ENCODE peak calls at places on chromosomes 13 and 19, in ten cellular contexts. U, E, M, H, I, P, X, V, K and F are unnamed samples.

GRCh38 chr19:15248648-15249559 is 16.7 kb upstream of the EPHX3 start:
- DNase-seq in K (peak), P (peak), M (peak), H (peak), V (peak), U (no peak), I (no peak), X (no peak), E (peak), F (peak)

GRCh38 chr19:33374406-33374703 is 846 bp downstream of the CEBPG start:
- DNase-seq in M (no peak), H (peak), E (no peak), K (peak), V (no peak), U (no peak), I (peak), X (no peak), P (no peak), F (peak)

GRCh38 chr19:6021878-6022569 is 44.1 kb upstream of the RANBP3 start:
- DNase-seq in I (peak), X (peak), K (peak), V (peak), H (peak), E (peak), M (peak), P (peak), U (peak), F (peak)

GRCh38 chr19:53311897-53312296 is 21.7 kb upstream of the ZNF845 start:
- DNase-seq in V (no peak), I (no peak), K (no peak), X (no peak), E (no peak), P (no peak), U (no peak), H (no peak), M (no peak), F (no peak)

GRCh38 chr13:34179481-34179880 is 361.5 kb downstream of the RFC3 start:
- DNase-seq in P (peak), E (no peak), H (no peak), X (peak), I (peak), K (peak), V (no peak), M (no peak), U (no peak), F (no peak)

GRCh38 chr13:73677041-73677589 is 457.1 kb downstream of the KLF12 start:
- DNase-seq in X (no peak), U (no peak), H (peak), P (peak), E (peak), I (peak), M (peak), V (peak), K (peak), F (peak)

GRCh38 chr13:95641961-95642621 is 2.4 kb downstream of the DZIP1 start:
- DNase-seq in U (no peak), E (peak), X (peak), V (peak), P (no peak), K (peak), M (no peak), I (no peak), H (peak), F (peak)

GRCh38 chr19:17058236-17058635 is 17.0 kb downstream of the HAUS8 start:
- DNase-seq in V (no peak), I (no peak), E (no peak), H (peak), K (no peak), P (peak), M (no peak), X (no peak), U (no peak), F (peak)

GRCh38 chr19:3115916-3116602 is 19.8 kb upstream of the GNA15 start:
- DNase-seq in X (peak), M (peak), P (no peak), K (peak), H (no peak), I (no peak), E (no peak), U (no peak), V (no peak), F (peak)

GRCh38 chr19:48900477-48901452 is 653 bp downstream of the NUCB1 start:
- DNase-seq in E (peak), K (peak), V (no peak), I (no peak), M (no peak), U (no peak), P (peak), H (peak), X (peak), F (peak)

GRCh38 chr13:43023244-43023931 is at the start of gene DNAJC15:
- DNase-seq in X (peak), H (peak), V (peak), E (peak), M (no peak), P (peak), K (peak), I (no peak), U (peak), F (no peak)

GRCh38 chr19:6412111-6412999 is 12.3 kb downstream of the KHSRP start:
- DNase-seq in H (peak), E (no peak), V (peak), I (no peak), M (no peak), U (peak), P (peak), X (peak), K (peak), F (no peak)

GRCh38 chr19:1291761-1292418 is 6.2 kb downstream of the EFNA2 start:
- DNase-seq in X (no peak), U (no peak), K (no peak), E (no peak), I (no peak), M (no peak), V (no peak), P (no peak), H (no peak), F (no peak)

GRCh38 chr13:112783946-112784500 is 94.2 kb downstream of the ATP11A start:
- DNase-seq in M (no peak), P (no peak), I (no peak), E (no peak), K (no peak), U (no peak), H (no peak), V (no peak), X (peak), F (no peak)

GRCh38 chr19:12785431-12786011 is 5.8 kb upstream of the JUNB start:
- DNase-seq in E (no peak), M (no peak), H (no peak), P (no peak), K (no peak), U (no peak), I (no peak), V (no peak), X (peak), F (no peak)

GRCh38 chr19:23403024-23403423 is 7.8 kb upstream of the ZNF91 start:
- DNase-seq in K (no peak), P (no peak), V (no peak), H (no peak), U (no peak), E (no peak), I (no peak), M (no peak), X (no peak), F (no peak)

GRCh38 chr13:47826481-47826880 is 174.6 kb downstream of the SUCLA2 start:
- DNase-seq in I (no peak), X (no peak), U (no peak), P (peak), H (no peak), E (no peak), K (peak), V (peak), M (no peak), F (no peak)

GRCh38 chr13:98768522-98768921 is 16.1 kb upstream of the SLC15A1 start:
- DNase-seq in E (no peak), P (no peak), U (no peak), V (no peak), X (no peak), I (no peak), K (no peak), H (peak), M (no peak), F (no peak)

GRCh38 chr13:101454767-101455166 is 2.3 kb downstream of the ITGBL1 start:
- DNase-seq in V (no peak), P (peak), X (no peak), I (no peak), U (no peak), E (no peak), H (peak), K (peak), M (no peak), F (peak)

GRCh38 chr13:113656015-113656588 is 1.9 kb downstream of the ATP4B start:
- DNase-seq in I (no peak), K (no peak), E (no peak), P (no peak), V (no peak), X (no peak), M (no peak), U (no peak), H (no peak), F (no peak)